ENCODE peak calls at places on chromosomes 5 and 9, in four cellular contexts. C is adipocyte; V is stimulated activated effector memory CD8-positive, alpha-beta T cell treated with anti-CD3 and anti-CD28 coated beads, Interleukin-12 subunit alpha, Interleukin-12 subunit beta, amount 100 ng/mL, for 72 hours; I is RWPE1. P is an unnamed sample.

GRCh38 chr9:108070861-108071260 is 581.3 kb upstream of the KLF4 start:
- DNase-seq in C (no peak), V (no peak), I (no peak), P (no peak)

GRCh38 chr5:137752873-137753226 is 1.3 kb downstream of the HNRNPA0 start:
- DNase-seq in C (no peak), V (peak), I (no peak), P (no peak)

GRCh38 chr5:178238711-178239592 is 6.3 kb upstream of the PHYKPL start:
- DNase-seq in C (no peak), V (no peak), I (no peak), P (no peak)

GRCh38 chr9:134381262-134381661 is 55.0 kb downstream of the RXRA start:
- DNase-seq in C (no peak), V (no peak), I (no peak), P (no peak)

GRCh38 chr5:110062246-110062645 is 372.5 kb downstream of the MAN2A1 start:
- DNase-seq in C (no peak), V (no peak), I (no peak), P (no peak)

GRCh38 chr9:9499546-9499945 is 1113.3 kb downstream of the PTPRD start:
- DNase-seq in C (no peak), V (no peak), I (no peak), P (peak)

GRCh38 chr5:56406838-56407237 is 173.7 kb upstream of the ANKRD55 start:
- DNase-seq in C (peak), V (no peak), I (no peak), P (no peak)

GRCh38 chr9:123375725-123376132 is 19.7 kb downstream of the CRB2 start:
- DNase-seq in C (no peak), V (no peak), I (peak), P (no peak)

GRCh38 chr5:143964919-143965318 is 153.0 kb downstream of the HMHB1 start:
- DNase-seq in C (peak), V (no peak), I (no peak), P (no peak)

GRCh38 chr5:83956386-83956785 is 235.7 kb upstream of the HAPLN1 start:
- DNase-seq in C (peak), V (no peak), I (no peak), P (no peak)

GRCh38 chr5:146877178-146877681 is 1.3 kb downstream of the PPP2R2B start:
- DNase-seq in C (no peak), V (no peak), I (no peak), P (no peak)

GRCh38 chr5:54753034-54753433 is 232.4 kb downstream of the ESM1 start:
- DNase-seq in C (peak), V (no peak), I (no peak), P (no peak)

GRCh38 chr5:19519448-19519847 is 468.6 kb downstream of the CDH18 start:
- DNase-seq in C (no peak), V (no peak), I (peak), P (no peak)

GRCh38 chr9:5482194-5482593 is 28.1 kb upstream of the PDCD1LG2 start:
- DNase-seq in C (no peak), V (no peak), I (no peak), P (no peak)

GRCh38 chr9:33816327-33817252 is at the start of gene UBE2R2:
- DNase-seq in C (peak), V (peak), I (peak), P (peak)

GRCh38 chr5:126370796-126371718 is 52.2 kb upstream of the GRAMD2B start:
- DNase-seq in C (no peak), V (no peak), I (peak), P (no peak)

GRCh38 chr5:53095222-53095621 is 14.3 kb downstream of the MOCS2 start:
- DNase-seq in C (no peak), V (no peak), I (no peak), P (no peak)

GRCh38 chr5:105508519-105508918 is 1945.9 kb upstream of the NUDT12 start:
- DNase-seq in C (peak), V (no peak), I (no peak), P (no peak)

GRCh38 chr5:150672237-150672883 is 11.3 kb downstream of the MYOZ3 start:
- DNase-seq in C (peak), V (no peak), I (peak), P (no peak)

GRCh38 chr9:83013261-83013610 is 49.7 kb downstream of the RASEF start:
- DNase-seq in C (no peak), V (no peak), I (no peak), P (no peak)

GRCh38 chr9:86126998-86127972 is 27.9 kb upstream of the GOLM1 start:
- DNase-seq in C (peak), V (no peak), I (peak), P (peak)

GRCh38 chr5:123285122-123286011 is 137.8 kb downstream of the CEP120 start:
- DNase-seq in C (peak), V (no peak), I (no peak), P (no peak)

GRCh38 chr5:18483386-18483785 is 849.1 kb downstream of the TAF11L14 start:
- DNase-seq in C (no peak), V (no peak), I (peak), P (no peak)

GRCh38 chr9:105385372-105385985 is 62.4 kb upstream of the FSD1L start:
- DNase-seq in C (no peak), V (no peak), I (peak), P (no peak)

GRCh38 chr5:148443998-148444397 is 60.2 kb downstream of the FBXO38 start:
- DNase-seq in C (peak), V (peak), I (peak), P (peak)

GRCh38 chr9:38293022-38293421 is 99.5 kb upstream of the ALDH1B1 start:
- DNase-seq in C (no peak), V (no peak), I (no peak), P (no peak)

GRCh38 chr9:127574089-127574921 is 37.8 kb upstream of the STXBP1 start:
- DNase-seq in C (peak), V (no peak), I (peak), P (no peak)

GRCh38 chr9:100425758-100426157 is 1.2 kb upstream of the MSANTD3 start:
- DNase-seq in C (peak), V (no peak), I (no peak), P (no peak)

GRCh38 chr9:93062364-93062763 is 3.9 kb downstream of the SUSD3 start:
- DNase-seq in C (no peak), V (no peak), I (no peak), P (no peak)

GRCh38 chr9:90025816-90026215 is 421.0 kb downstream of the GADD45G start:
- DNase-seq in C (no peak), V (no peak), I (peak), P (no peak)

GRCh38 chr9:127417130-127418036 is 6.8 kb upstream of the ZNF79 start:
- DNase-seq in C (peak), V (no peak), I (peak), P (peak)